ENCODE peak calls at places on chromosomes 5 and 9, in eight cellular contexts. One of them, this sample, is unnamed.

GRCh38 chr9:116336133-116336862 is 182.7 kb downstream of the PAPPA start:
- DNase-seq in IMR-90: peak; percentile 28
- DNase-seq in H1: no peak
- DNase-seq in GM12878: no peak
- DNase-seq in left ventricle myocardium inferior: no peak
- DNase-seq in cardiac muscle cell: peak; percentile 75
- DNase-seq in body of pancreas: no peak
- DNase-seq in psoas muscle: no peak
- DNase-seq in this sample: no peak

GRCh38 chr5:10601246-10602030 is 37.6 kb downstream of the ANKRD33B start:
- DNase-seq in IMR-90: peak; percentile 91
- DNase-seq in H1: no peak
- DNase-seq in GM12878: no peak
- DNase-seq in left ventricle myocardium inferior: peak; percentile 90
- DNase-seq in cardiac muscle cell: peak; percentile 93
- DNase-seq in body of pancreas: peak; percentile 60
- DNase-seq in psoas muscle: peak; percentile 84
- DNase-seq in this sample: peak; percentile 65

GRCh38 chr9:135647897-135648296 is 8.6 kb upstream of the GLT6D1 start:
- DNase-seq in IMR-90: no peak
- DNase-seq in H1: no peak
- DNase-seq in GM12878: no peak
- DNase-seq in left ventricle myocardium inferior: no peak
- DNase-seq in cardiac muscle cell: no peak
- DNase-seq in body of pancreas: no peak
- DNase-seq in psoas muscle: no peak
- DNase-seq in this sample: no peak

GRCh38 chr9:75490326-75490725 is 400.1 kb upstream of the PCSK5 start:
- DNase-seq in IMR-90: no peak
- DNase-seq in H1: no peak
- DNase-seq in GM12878: no peak
- DNase-seq in left ventricle myocardium inferior: no peak
- DNase-seq in cardiac muscle cell: no peak
- DNase-seq in body of pancreas: peak; percentile 4
- DNase-seq in psoas muscle: no peak
- DNase-seq in this sample: no peak

GRCh38 chr9:70260007-70260443 is 1.2 kb downstream of the SMC5 start:
- DNase-seq in IMR-90: no peak
- DNase-seq in H1: no peak
- DNase-seq in GM12878: no peak
- DNase-seq in left ventricle myocardium inferior: no peak
- DNase-seq in cardiac muscle cell: no peak
- DNase-seq in body of pancreas: peak; percentile 32
- DNase-seq in psoas muscle: no peak
- DNase-seq in this sample: no peak

GRCh38 chr9:129237804-129238203 is 59.7 kb upstream of the IER5L start:
- DNase-seq in IMR-90: no peak
- DNase-seq in H1: no peak
- DNase-seq in GM12878: no peak
- DNase-seq in left ventricle myocardium inferior: no peak
- DNase-seq in cardiac muscle cell: no peak
- DNase-seq in body of pancreas: no peak
- DNase-seq in psoas muscle: peak; percentile 1
- DNase-seq in this sample: no peak

GRCh38 chr5:89572696-89573095 is 689.7 kb upstream of the MEF2C start:
- DNase-seq in IMR-90: peak; percentile 72
- DNase-seq in H1: no peak
- DNase-seq in GM12878: no peak
- DNase-seq in left ventricle myocardium inferior: no peak
- DNase-seq in cardiac muscle cell: peak; percentile 74
- DNase-seq in body of pancreas: no peak
- DNase-seq in psoas muscle: no peak
- DNase-seq in this sample: no peak

GRCh38 chr5:141258948-141259347 is 13.8 kb downstream of the PCDHB15 start:
- DNase-seq in IMR-90: no peak
- DNase-seq in H1: no peak
- DNase-seq in GM12878: no peak
- DNase-seq in left ventricle myocardium inferior: no peak
- DNase-seq in cardiac muscle cell: no peak
- DNase-seq in body of pancreas: no peak
- DNase-seq in psoas muscle: no peak
- DNase-seq in this sample: no peak

DNA sequence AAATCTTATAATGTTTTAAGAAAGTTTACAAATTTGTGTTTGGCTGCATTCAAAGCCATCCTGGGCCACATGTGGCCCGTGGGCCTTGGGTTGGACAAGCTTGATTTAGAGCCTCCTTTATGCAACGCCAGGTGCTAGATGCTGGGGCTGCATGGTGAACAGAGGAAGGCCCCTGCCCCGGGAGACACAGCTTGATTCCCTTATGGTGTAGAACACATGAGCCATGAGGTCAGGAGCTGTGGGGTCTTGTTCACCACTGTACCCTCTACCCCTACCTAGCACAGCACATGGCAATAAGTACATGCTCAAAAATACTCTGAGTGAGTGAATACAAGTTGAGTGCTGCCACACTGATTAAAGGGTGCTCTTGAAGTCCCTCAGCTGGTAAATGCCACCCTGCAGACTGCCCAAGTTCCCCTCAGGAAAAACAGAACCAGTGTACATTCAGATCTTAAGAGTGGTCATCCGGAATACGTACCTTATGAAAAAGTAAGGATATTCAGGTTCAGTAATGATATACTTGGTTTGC is 71.9 kb downstream of the ARRDC3 start:
- DNase-seq in IMR-90: no peak
- DNase-seq in H1: no peak
- DNase-seq in GM12878: no peak
- DNase-seq in left ventricle myocardium inferior: no peak
- DNase-seq in cardiac muscle cell: no peak
- DNase-seq in body of pancreas: no peak
- DNase-seq in psoas muscle: no peak
- DNase-seq in this sample: no peak
- H3K4me3 ChIP-seq in IMR-90: no peak overlapping the region
- H3K4me3 ChIP-seq in H1: no peak overlapping the region
- H3K4me3 ChIP-seq in GM12878: no peak overlapping the region
- H3K4me3 ChIP-seq in left ventricle myocardium inferior: no peak overlapping the region
- H3K4me3 ChIP-seq in cardiac muscle cell: no peak overlapping the region
- H3K4me3 ChIP-seq in body of pancreas: no peak overlapping the region
- H3K4me3 ChIP-seq in psoas muscle: peak overlapping the region; percentile 59
- H3K4me3 ChIP-seq in this sample: no peak overlapping the region

GRCh38 chr9:130942084-130942483 is 3.0 kb upstream of the FIBCD1 start:
- DNase-seq in IMR-90: no peak
- DNase-seq in H1: no peak
- DNase-seq in GM12878: no peak
- DNase-seq in left ventricle myocardium inferior: no peak
- DNase-seq in cardiac muscle cell: no peak
- DNase-seq in body of pancreas: no peak
- DNase-seq in psoas muscle: no peak
- DNase-seq in this sample: no peak

GRCh38 chr9:130939405-130939941 is 426 bp upstream of the FIBCD1 start:
- DNase-seq in IMR-90: peak; percentile 11
- DNase-seq in H1: peak; percentile 66
- DNase-seq in GM12878: no peak
- DNase-seq in left ventricle myocardium inferior: no peak
- DNase-seq in cardiac muscle cell: no peak
- DNase-seq in body of pancreas: no peak
- DNase-seq in psoas muscle: no peak
- DNase-seq in this sample: no peak

GRCh38 chr9:130942679-130943078 is 3.6 kb upstream of the FIBCD1 start:
- DNase-seq in IMR-90: no peak
- DNase-seq in H1: no peak
- DNase-seq in GM12878: no peak
- DNase-seq in left ventricle myocardium inferior: no peak
- DNase-seq in cardiac muscle cell: no peak
- DNase-seq in body of pancreas: no peak
- DNase-seq in psoas muscle: no peak
- DNase-seq in this sample: no peak

GRCh38 chr9:130940023-130940549 is 1.0 kb upstream of the FIBCD1 start:
- DNase-seq in IMR-90: no peak
- DNase-seq in H1: peak; percentile 73
- DNase-seq in GM12878: no peak
- DNase-seq in left ventricle myocardium inferior: no peak
- DNase-seq in cardiac muscle cell: no peak
- DNase-seq in body of pancreas: no peak
- DNase-seq in psoas muscle: no peak
- DNase-seq in this sample: no peak

GRCh38 chr9:130940693-130941576 is 1.9 kb upstream of the FIBCD1 start:
- DNase-seq in IMR-90: peak; percentile 15
- DNase-seq in H1: peak; percentile 99
- DNase-seq in GM12878: no peak
- DNase-seq in left ventricle myocardium inferior: peak; percentile 62
- DNase-seq in cardiac muscle cell: no peak
- DNase-seq in body of pancreas: peak; percentile 88
- DNase-seq in psoas muscle: peak; percentile 59
- DNase-seq in this sample: no peak
- H3K27me3 ChIP-seq in IMR-90: peaks cover 45% of the 10 kb centered on the region
- H3K27me3 ChIP-seq in H1: peaks cover 44% of the 10 kb centered on the region
- H3K27me3 ChIP-seq in GM12878: peaks cover 6% of the 10 kb centered on the region
- H3K27me3 ChIP-seq in left ventricle myocardium inferior: peaks cover 77% of the 10 kb centered on the region
- H3K27me3 ChIP-seq in cardiac muscle cell: peaks cover 58% of the 10 kb centered on the region
- H3K27me3 ChIP-seq in body of pancreas: peaks cover 45% of the 10 kb centered on the region
- H3K27me3 ChIP-seq in psoas muscle: peaks cover 82% of the 10 kb centered on the region
- H3K27me3 ChIP-seq in this sample: peaks cover 18% of the 10 kb centered on the region

GRCh38 chr9:121784706-121785426 is 133.4 kb downstream of the DAB2IP start:
- DNase-seq in IMR-90: no peak
- DNase-seq in H1: no peak
- DNase-seq in GM12878: no peak
- DNase-seq in left ventricle myocardium inferior: no peak
- DNase-seq in cardiac muscle cell: no peak
- DNase-seq in body of pancreas: no peak
- DNase-seq in psoas muscle: no peak
- DNase-seq in this sample: no peak

GRCh38 chr9:121786998-121787422 is 135.6 kb downstream of the DAB2IP start:
- DNase-seq in IMR-90: no peak
- DNase-seq in H1: no peak
- DNase-seq in GM12878: no peak
- DNase-seq in left ventricle myocardium inferior: no peak
- DNase-seq in cardiac muscle cell: no peak
- DNase-seq in body of pancreas: no peak
- DNase-seq in psoas muscle: no peak
- DNase-seq in this sample: no peak

GRCh38 chr9:121786543-121786948 is 135.1 kb downstream of the DAB2IP start:
- DNase-seq in IMR-90: no peak
- DNase-seq in H1: no peak
- DNase-seq in GM12878: no peak
- DNase-seq in left ventricle myocardium inferior: no peak
- DNase-seq in cardiac muscle cell: no peak
- DNase-seq in body of pancreas: no peak
- DNase-seq in psoas muscle: no peak
- DNase-seq in this sample: no peak

GRCh38 chr9:121783523-121784507 is 132.4 kb downstream of the DAB2IP start:
- DNase-seq in IMR-90: no peak
- DNase-seq in H1: no peak
- DNase-seq in GM12878: no peak
- DNase-seq in left ventricle myocardium inferior: no peak
- DNase-seq in cardiac muscle cell: no peak
- DNase-seq in body of pancreas: no peak
- DNase-seq in psoas muscle: no peak
- DNase-seq in this sample: no peak

DNA sequence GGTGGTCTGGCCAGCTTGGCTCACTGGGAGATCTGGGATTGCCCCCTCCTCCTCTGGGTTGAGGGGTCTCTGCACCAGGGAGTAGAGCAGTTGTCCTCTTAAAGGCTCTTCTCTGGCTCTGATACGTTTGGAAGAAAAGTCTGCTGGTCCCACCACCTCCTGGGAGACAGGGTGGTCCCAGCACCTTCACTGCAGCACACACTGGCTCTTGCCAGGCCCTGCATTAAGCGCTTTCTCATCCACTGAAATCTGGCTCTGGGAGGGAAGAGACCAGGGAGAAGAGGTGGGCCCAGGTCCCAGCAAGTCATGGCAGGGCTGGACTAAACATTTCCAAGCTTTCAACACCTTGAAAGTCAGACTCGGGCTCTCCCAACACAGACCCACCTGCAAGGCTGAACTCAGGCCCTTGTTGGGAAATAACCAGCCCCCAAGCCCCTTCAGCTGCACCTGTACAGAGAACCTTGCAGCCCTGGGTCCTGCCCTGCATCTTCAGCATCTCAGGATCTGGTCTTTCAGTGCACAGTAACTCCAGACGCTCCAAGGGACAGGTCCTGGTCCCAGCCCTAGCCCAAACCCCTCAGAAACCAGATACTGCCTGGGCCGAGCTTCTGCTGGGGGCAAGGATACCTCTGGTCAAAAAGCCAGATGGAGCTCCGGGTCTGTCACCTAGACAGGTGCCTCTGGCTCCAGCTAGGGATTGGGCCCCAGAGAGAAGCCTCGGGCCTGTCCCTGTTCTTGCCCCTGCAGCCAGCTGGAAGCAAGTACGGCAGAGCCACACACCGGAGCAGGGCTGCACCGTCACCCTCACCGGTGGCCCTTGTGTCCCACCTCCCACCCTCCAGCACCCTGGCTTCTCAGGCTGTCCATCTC is 134.5 kb downstream of the DAB2IP start:
- DNase-seq in IMR-90: no peak
- DNase-seq in H1: no peak
- DNase-seq in GM12878: no peak
- DNase-seq in left ventricle myocardium inferior: no peak
- DNase-seq in cardiac muscle cell: no peak
- DNase-seq in body of pancreas: no peak
- DNase-seq in psoas muscle: no peak
- DNase-seq in this sample: no peak
- H3K4me3 ChIP-seq in IMR-90: no peak overlapping the region
- H3K4me3 ChIP-seq in H1: no peak overlapping the region
- H3K4me3 ChIP-seq in GM12878: no peak overlapping the region
- H3K4me3 ChIP-seq in left ventricle myocardium inferior: no peak overlapping the region
- H3K4me3 ChIP-seq in cardiac muscle cell: no peak overlapping the region
- H3K4me3 ChIP-seq in body of pancreas: no peak overlapping the region
- H3K4me3 ChIP-seq in psoas muscle: no peak overlapping the region
- H3K4me3 ChIP-seq in this sample: no peak overlapping the region

GRCh38 chr9:34964458-34964857 is 6.4 kb downstream of the PHF24 start:
- DNase-seq in IMR-90: no peak
- DNase-seq in H1: no peak
- DNase-seq in GM12878: no peak
- DNase-seq in left ventricle myocardium inferior: no peak
- DNase-seq in cardiac muscle cell: no peak
- DNase-seq in body of pancreas: no peak
- DNase-seq in psoas muscle: no peak
- DNase-seq in this sample: no peak

GRCh38 chr9:34958411-34958982 is 412 bp downstream of the PHF24 start:
- DNase-seq in IMR-90: no peak
- DNase-seq in H1: no peak
- DNase-seq in GM12878: no peak
- DNase-seq in left ventricle myocardium inferior: no peak
- DNase-seq in cardiac muscle cell: no peak
- DNase-seq in body of pancreas: no peak
- DNase-seq in psoas muscle: no peak
- DNase-seq in this sample: no peak

GRCh38 chr9:34962530-34962929 is 4.4 kb downstream of the PHF24 start:
- DNase-seq in IMR-90: no peak
- DNase-seq in H1: no peak
- DNase-seq in GM12878: no peak
- DNase-seq in left ventricle myocardium inferior: no peak
- DNase-seq in cardiac muscle cell: no peak
- DNase-seq in body of pancreas: no peak
- DNase-seq in psoas muscle: no peak
- DNase-seq in this sample: no peak

GRCh38 chr9:34961574-34962480 is 3.7 kb downstream of the PHF24 start:
- DNase-seq in IMR-90: peak; percentile 80
- DNase-seq in H1: no peak
- DNase-seq in GM12878: no peak
- DNase-seq in left ventricle myocardium inferior: no peak
- DNase-seq in cardiac muscle cell: peak; percentile 84
- DNase-seq in body of pancreas: no peak
- DNase-seq in psoas muscle: no peak
- DNase-seq in this sample: no peak

DNA sequence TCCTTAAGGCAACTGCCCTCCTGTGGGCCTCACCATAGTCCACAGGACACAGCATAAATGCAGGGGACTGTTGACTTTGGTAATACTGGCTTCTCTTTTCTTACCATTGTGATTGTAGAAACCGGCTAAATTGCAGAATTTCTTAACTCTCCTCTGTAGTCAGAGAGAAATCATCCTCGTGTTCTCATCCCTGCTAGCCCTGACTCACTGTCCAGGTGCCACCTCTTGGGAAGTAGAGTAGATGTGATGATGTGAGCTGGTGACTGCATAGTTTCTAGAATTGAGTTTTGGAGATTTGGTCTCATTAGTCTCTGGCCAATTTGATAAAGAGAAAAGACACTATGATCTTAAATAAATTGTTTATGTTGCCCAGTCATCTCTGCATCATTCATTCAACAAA is 5.5 kb downstream of the PHF24 start:
- DNase-seq in IMR-90: no peak
- DNase-seq in H1: no peak
- DNase-seq in GM12878: no peak
- DNase-seq in left ventricle myocardium inferior: no peak
- DNase-seq in cardiac muscle cell: no peak
- DNase-seq in body of pancreas: no peak
- DNase-seq in psoas muscle: no peak
- DNase-seq in this sample: no peak
- H3K27me3 ChIP-seq in IMR-90: peaks cover 50% of the 10 kb centered on the region
- H3K27me3 ChIP-seq in H1: peaks cover 7% of the 10 kb centered on the region
- H3K27me3 ChIP-seq in GM12878: peaks cover 5% of the 10 kb centered on the region
- H3K27me3 ChIP-seq in left ventricle myocardium inferior: peaks cover 81% of the 10 kb centered on the region
- H3K27me3 ChIP-seq in cardiac muscle cell: peaks cover 23% of the 10 kb centered on the region
- H3K27me3 ChIP-seq in body of pancreas: no peaks in the 10 kb centered on the region
- H3K27me3 ChIP-seq in psoas muscle: peaks cover 47% of the 10 kb centered on the region
- H3K27me3 ChIP-seq in this sample: peaks cover 27% of the 10 kb centered on the region

This sample was measured in BJ.